ENCODE peak calls at places on chromosomes 4 and X, in six cellular contexts. E is OCI-LY7; G is endodermal cell; W is GM23248; T is naive thymus-derived CD4-positive, alpha-beta T cell; S is left lung. F is an unnamed sample. For H3K36me3, the result is how much of the 10 kb centered on the place peaks cover.

GRCh38 chrX:23990455-23990854 is 36.5 kb downstream of the KLHL15 start:
- DNase-seq in E (no peak), G (no peak), W (no peak), T (no peak), S (no peak), F (no peak)

GRCh38 chr4:154120690-154121089 is 331.8 kb upstream of the SFRP2 start:
- DNase-seq in E (no peak), G (no peak), W (no peak), T (no peak), S (no peak), F (no peak)

GRCh38 chrX:12115377-12115776 is 22.9 kb upstream of the FRMPD4 start:
- DNase-seq in E (no peak), G (peak), W (no peak), T (no peak), S (no peak), F (no peak)

GRCh38 chr4:102620697-102621497 is 119.7 kb downstream of the NFKB1 start:
- DNase-seq in E (peak), G (no peak), W (peak), T (no peak), S (no peak), F (peak)

GRCh38 chr4:184170996-184171395 is 46.7 kb downstream of the ENPP6 start:
- DNase-seq in E (no peak), G (peak), W (peak), T (no peak), S (no peak), F (peak)

GRCh38 chr4:57460967-57461366 is 350.8 kb upstream of the IGFBP7 start:
- DNase-seq in E (no peak), G (no peak), W (no peak), T (no peak), S (no peak), F (no peak)

GRCh38 chrX:107716045-107716684 is 59.4 kb downstream of the TSC22D3 start:
- DNase-seq in E (peak), G (peak), W (peak), T (peak), S (peak), F (no peak)

GRCh38 chrX:11481035-11481434 is 184.7 kb downstream of the ARHGAP6 start:
- DNase-seq in E (no peak), G (no peak), W (no peak), T (no peak), S (no peak), F (no peak)

GRCh38 chr4:148735432-148736155 is 293.4 kb upstream of the NR3C2 start:
- DNase-seq in E (no peak), G (no peak), W (no peak), T (no peak), S (no peak), F (no peak)

GRCh38 chr4:76311896-76312331 is 5.4 kb downstream of the STBD1 start:
- DNase-seq in E (no peak), G (no peak), W (peak), T (no peak), S (no peak), F (no peak)

GRCh38 chr4:121462660-121463261 is 81.9 kb upstream of the QRFPR start:
- DNase-seq in E (peak), G (peak), W (peak), T (peak), S (no peak), F (peak)

GRCh38 chr4:186701788-186702187 is 21.9 kb downstream of the FAT1 start:
- DNase-seq in E (no peak), G (no peak), W (no peak), T (no peak), S (no peak), F (no peak)
- H3K36me3 ChIP-seq in E (under half), G (under half), W (under half), T (under half), S (under half), F (under half)

DNA sequence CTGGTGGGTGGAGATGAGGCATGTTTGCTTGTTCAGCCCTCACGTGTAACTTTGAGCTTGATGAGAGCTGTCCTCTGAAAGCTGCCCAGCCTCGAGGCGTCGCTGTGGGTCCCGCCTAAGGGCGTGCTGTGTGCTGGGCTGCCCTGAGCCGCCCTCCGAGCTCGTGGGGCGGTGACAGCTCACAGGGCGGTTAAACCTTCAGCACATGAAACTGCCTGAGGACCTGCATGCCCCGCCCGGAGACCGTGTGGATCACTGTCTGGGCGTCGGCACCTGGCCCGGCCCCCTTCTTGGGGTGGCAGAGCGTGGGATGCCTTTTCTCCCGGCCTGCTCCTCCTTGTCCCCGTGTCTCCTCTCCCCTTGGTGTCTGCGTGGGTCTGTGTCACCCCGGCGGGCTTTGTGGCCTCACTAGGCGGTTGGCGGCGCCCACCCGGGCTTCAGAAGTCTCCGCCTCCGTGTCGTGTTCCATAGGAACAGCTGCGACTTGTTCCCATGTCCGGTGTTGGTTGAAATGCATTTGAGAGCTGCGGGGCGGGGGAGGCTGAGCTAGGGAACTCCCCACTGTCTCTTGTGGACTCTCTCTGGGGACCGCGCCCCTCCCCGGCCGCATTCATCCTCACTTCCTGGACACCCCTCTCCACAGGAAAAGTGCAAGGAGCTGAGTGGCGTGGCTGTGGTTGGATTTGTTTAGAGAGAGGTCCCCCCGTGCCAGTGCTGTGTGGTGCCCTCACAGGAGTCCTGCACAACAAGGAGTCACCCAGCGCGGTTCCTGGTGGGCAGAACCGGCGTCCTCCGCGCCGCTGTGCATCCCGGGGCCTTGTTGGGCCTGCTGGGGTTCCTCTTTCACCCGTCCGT is 6.8 kb downstream of the AKAP17A start:
- DNase-seq in E (no peak), G (peak), W (no peak), T (no peak), S (peak), F (no peak)
- H3K36me3 ChIP-seq in E (half or more), G (half or more), W (under half), T (half or more), S (under half), F (half or more)

DNA sequence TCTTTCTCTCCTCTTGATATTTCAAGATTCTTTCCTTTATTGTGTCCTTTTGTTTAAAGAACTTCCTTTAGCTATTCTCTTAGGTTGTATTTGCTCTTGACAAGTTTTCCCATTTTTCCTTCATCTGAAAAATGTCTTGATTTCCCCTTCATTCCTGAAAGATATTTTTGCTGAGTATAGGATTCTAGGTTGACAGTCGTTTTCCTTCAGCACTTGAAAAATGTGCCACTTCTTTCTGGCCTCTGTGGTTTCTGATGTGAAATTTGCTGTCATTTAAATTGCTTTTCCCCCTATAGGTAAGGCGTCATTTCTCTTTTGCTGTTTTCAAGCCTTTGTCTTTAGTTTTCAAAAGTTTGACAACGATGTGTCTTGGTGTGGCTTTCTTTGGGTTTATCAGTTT is 23.3 kb upstream of the LAMTOR3 start:
- DNase-seq in E (no peak), G (no peak), W (no peak), T (no peak), S (no peak), F (no peak)
- H3K36me3 ChIP-seq in E (half or more), G (half or more), W (under half), T (under half), S (under half), F (under half)

DNA sequence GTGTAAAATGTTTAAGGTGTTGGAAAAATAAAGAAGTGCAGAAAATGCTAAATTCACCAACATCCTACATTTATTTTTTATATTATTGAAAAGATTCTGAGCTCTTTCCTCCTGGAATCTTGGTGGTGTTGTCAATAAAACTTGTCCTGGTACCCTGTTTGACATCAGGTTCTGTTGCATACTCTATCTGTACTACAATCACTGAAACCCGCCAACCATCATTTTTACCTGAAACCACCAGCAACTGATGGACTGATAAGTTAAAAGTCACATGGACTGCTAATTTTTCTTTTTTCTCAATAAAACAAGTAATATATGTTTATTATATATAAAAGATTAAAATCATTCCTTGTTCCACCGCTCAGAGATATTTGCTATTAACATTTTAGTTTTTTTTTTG is 23.4 kb downstream of the STAP1 start:
- DNase-seq in E (no peak), G (no peak), W (no peak), T (no peak), S (no peak), F (no peak)
- H3K36me3 ChIP-seq in E (half or more), G (under half), W (under half), T (under half), S (under half), F (under half)

GRCh38 chr4:139514382-139515059 is 41.5 kb downstream of the SETD7 start:
- DNase-seq in E (no peak), G (no peak), W (no peak), T (no peak), S (no peak), F (no peak)
- H3K36me3 ChIP-seq in E (half or more), G (half or more), W (half or more), T (under half), S (under half), F (under half)

F was measured in brain microvascular endothelial cell.